ENCODE peak calls at places on chromosomes 6 and 20, in ten cellular contexts. F is uterus; Z is epithelial cell of prostate; L is foreskin keratinocyte; M is gastrocnemius medialis; W is A549; C is right lobe of liver; I is effector memory CD4-positive, alpha-beta T cell; Y is fibroblast of lung; O is left ventricle myocardium inferior. V is an unnamed sample.

GRCh38 chr6:166417285-166417691 is 34.5 kb upstream of the MPC1 start:
- DNase-seq in F (no peak), Z (no peak), L (no peak), M (no peak), W (no peak), C (no peak), I (peak; percentile 36), Y (no peak), O (no peak), V (no peak)

GRCh38 chr20:44133424-44133823 is 53.6 kb downstream of the JPH2 start:
- DNase-seq in F (no peak), Z (no peak), L (no peak), M (no peak), W (no peak), C (no peak), I (no peak), Y (no peak), O (no peak), V (no peak)

GRCh38 chr6:5996701-5997419 is 9.9 kb downstream of the NRN1 start:
- DNase-seq in F (no peak), Z (no peak), L (no peak), M (no peak), W (no peak), C (no peak), I (no peak), Y (no peak), O (no peak), V (no peak)

GRCh38 chr6:161743526-161744196 is 469.8 kb upstream of the AGPAT4 start:
- DNase-seq in F (no peak), Z (no peak), L (no peak), M (no peak), W (no peak), C (no peak), I (no peak), Y (no peak), O (no peak), V (no peak)

GRCh38 chr20:10647471-10647870 is 26.3 kb downstream of the JAG1 start:
- DNase-seq in F (no peak), Z (no peak), L (no peak), M (no peak), W (no peak), C (no peak), I (no peak), Y (no peak), O (no peak), V (no peak)

GRCh38 chr20:50221501-50222323 is 31.1 kb downstream of the CEBPB start:
- DNase-seq in F (no peak), Z (no peak), L (no peak), M (no peak), W (no peak), C (peak; percentile 82), I (no peak), Y (peak; percentile 47), O (peak; percentile 33), V (peak; percentile 91)

GRCh38 chr6:112923940-112924587 is 576.9 kb downstream of the RFPL4B start:
- DNase-seq in F (no peak), Z (no peak), L (no peak), M (no peak), W (no peak), C (no peak), I (no peak), Y (peak; percentile 80), O (no peak), V (no peak)

GRCh38 chr20:1822564-1823420 is 72.4 kb upstream of the SIRPA start:
- DNase-seq in F (no peak), Z (no peak), L (no peak), M (no peak), W (no peak), C (no peak), I (no peak), Y (peak; percentile 68), O (no peak), V (no peak)

GRCh38 chr6:21045135-21045616 is 510.9 kb downstream of the CDKAL1 start:
- DNase-seq in F (no peak), Z (no peak), L (no peak), M (no peak), W (peak; percentile 21), C (no peak), I (no peak), Y (peak; percentile 77), O (no peak), V (no peak)

GRCh38 chr6:44001318-44001868 is 125.9 kb downstream of the MRPL14 start:
- DNase-seq in F (no peak), Z (no peak), L (no peak), M (no peak), W (peak; percentile 57), C (no peak), I (no peak), Y (no peak), O (no peak), V (no peak)

GRCh38 chr20:46195264-46196038 is 77.3 kb downstream of the CD40 start:
- DNase-seq in F (no peak), Z (no peak), L (no peak), M (no peak), W (no peak), C (no peak), I (no peak), Y (no peak), O (no peak), V (no peak)

GRCh38 chr20:50381771-50382593 is 128.2 kb upstream of the PTPN1 start:
- DNase-seq in F (no peak), Z (no peak), L (no peak), M (no peak), W (no peak), C (no peak), I (no peak), Y (no peak), O (no peak), V (no peak)

DNA sequence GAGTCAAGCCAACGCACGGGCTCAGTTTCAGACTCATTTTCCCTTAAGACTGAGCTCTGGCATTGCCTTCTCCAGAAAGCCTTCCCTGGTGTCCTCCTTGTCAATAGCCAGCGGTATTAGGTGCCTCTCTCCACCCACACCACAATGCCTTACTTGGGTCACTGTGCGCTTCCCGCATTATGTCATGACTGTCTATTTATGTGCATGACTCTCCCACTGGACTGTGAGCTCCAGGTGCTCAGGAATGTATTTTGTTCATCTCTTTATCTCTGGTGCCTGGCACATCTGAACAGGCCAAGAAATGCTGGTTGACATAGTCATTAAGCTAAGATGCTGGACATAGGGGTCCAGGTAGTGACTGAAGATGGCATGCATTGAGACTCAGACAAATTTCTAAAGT is 42.7 kb downstream of the DAAM2 start:
- DNase-seq in F (no peak), Z (no peak), L (no peak), M (peak; percentile 53), W (no peak), C (no peak), I (no peak), Y (no peak), O (no peak), V (no peak)
- H3K27ac ChIP-seq in F (no peak overlapping the region), Z (no peak overlapping the region), L (no peak overlapping the region), M (peak overlapping the region; percentile 88), W (no peak overlapping the region), C (no peak overlapping the region), I (no peak overlapping the region), Y (no peak overlapping the region), O (peak overlapping the region; percentile 50), V (no peak overlapping the region)

GRCh38 chr20:61438285-61438684 is 186.2 kb downstream of the CDH4 start:
- DNase-seq in F (no peak), Z (no peak), L (no peak), M (no peak), W (no peak), C (no peak), I (no peak), Y (no peak), O (no peak), V (no peak)
- H3K27ac ChIP-seq in F (no peak overlapping the region), Z (no peak overlapping the region), L (no peak overlapping the region), M (no peak overlapping the region), W (no peak overlapping the region), C (no peak overlapping the region), I (no peak overlapping the region), Y (no peak overlapping the region), O (no peak overlapping the region), V (peak overlapping the region; percentile 90)

DNA sequence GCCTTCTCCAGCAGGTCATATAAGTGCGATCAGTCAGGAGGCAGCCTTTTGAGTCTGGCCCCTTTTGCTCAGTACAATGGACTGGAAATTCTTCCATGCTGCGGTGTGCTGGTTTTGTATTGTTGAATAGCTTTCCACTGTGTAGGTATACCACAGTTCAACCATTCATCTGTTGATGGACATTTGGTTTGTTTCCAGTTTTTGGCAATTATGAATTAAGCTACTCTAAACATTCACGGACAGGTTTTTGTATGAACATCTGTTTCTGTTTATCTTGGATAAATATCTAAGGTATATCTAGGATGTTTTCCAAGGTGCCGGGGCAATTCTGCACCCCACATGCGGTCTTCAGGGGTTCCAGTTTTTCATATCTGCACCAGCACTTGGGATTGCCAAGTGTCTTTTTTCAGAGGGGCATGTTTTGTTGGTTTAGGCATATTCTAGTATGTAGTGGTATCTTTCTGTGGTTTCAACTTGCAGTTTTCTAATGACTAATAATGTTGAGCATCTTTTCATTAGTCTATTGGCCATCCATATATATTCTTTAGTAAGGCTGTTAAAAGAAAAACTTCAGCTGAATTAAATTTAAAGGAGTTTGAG is 141.0 kb downstream of the TFAP2C start:
- DNase-seq in F (no peak), Z (no peak), L (no peak), M (no peak), W (no peak), C (no peak), I (no peak), Y (peak; percentile 81), O (no peak), V (no peak)
- H3K27ac ChIP-seq in F (no peak overlapping the region), Z (no peak overlapping the region), L (no peak overlapping the region), M (no peak overlapping the region), W (no peak overlapping the region), C (no peak overlapping the region), I (no peak overlapping the region), Y (no peak overlapping the region), O (no peak overlapping the region), V (no peak overlapping the region)

GRCh38 chr6:154292855-154293519 is 63.6 kb downstream of the IPCEF1 start:
- DNase-seq in F (no peak), Z (no peak), L (peak; percentile 56), M (no peak), W (peak; percentile 42), C (no peak), I (no peak), Y (peak; percentile 84), O (no peak), V (no peak)

GRCh38 chr6:154295733-154296132 is 60.9 kb downstream of the IPCEF1 start:
- DNase-seq in F (no peak), Z (no peak), L (no peak), M (no peak), W (no peak), C (no peak), I (no peak), Y (no peak), O (no peak), V (no peak)

GRCh38 chr6:154297210-154297609 is 59.4 kb downstream of the IPCEF1 start:
- DNase-seq in F (no peak), Z (no peak), L (no peak), M (no peak), W (no peak), C (no peak), I (no peak), Y (no peak), O (no peak), V (no peak)

GRCh38 chr6:154289818-154290508 is 66.6 kb downstream of the IPCEF1 start:
- DNase-seq in F (no peak), Z (no peak), L (no peak), M (no peak), W (no peak), C (no peak), I (no peak), Y (no peak), O (no peak), V (no peak)

DNA sequence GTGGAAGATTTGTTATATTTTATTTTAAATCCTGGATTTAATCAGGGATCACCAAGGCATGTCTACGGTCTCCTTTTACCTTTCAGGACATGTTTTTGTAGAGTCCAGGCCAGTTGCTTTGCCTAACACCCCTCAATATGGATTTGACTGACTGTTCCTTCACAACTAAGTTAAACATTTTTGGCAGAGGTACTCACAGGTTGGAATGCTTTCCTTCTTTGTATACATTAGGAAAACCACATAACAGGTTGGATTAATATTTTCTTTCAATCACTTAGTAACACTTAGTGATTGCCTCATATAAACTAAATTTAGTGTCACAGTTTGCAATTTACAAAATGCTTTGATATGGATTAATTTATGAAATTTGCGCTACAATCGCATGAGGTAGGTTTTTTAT is 64.5 kb downstream of the IPCEF1 start:
- DNase-seq in F (no peak), Z (no peak), L (peak; percentile 57), M (no peak), W (no peak), C (no peak), I (no peak), Y (peak; percentile 44), O (no peak), V (no peak)
- H3K27ac ChIP-seq in F (no peak overlapping the region), Z (peak overlapping the region; percentile 80), L (no peak overlapping the region), M (no peak overlapping the region), W (no peak overlapping the region), C (no peak overlapping the region), I (no peak overlapping the region), Y (peak overlapping the region; percentile 54), O (no peak overlapping the region), V (peak overlapping the region; percentile 65)